ENCODE peak calls at places on chromosome 10, in four cellular contexts. E is HepG2, P is WTC11, G is K562. J is an unnamed sample.

GRCh38 chr10:37384923-37385322 is 259.5 kb downstream of the ANKRD30A start:
- DNase-seq in E (no peak), P (no peak), G (no peak), J (no peak)

GRCh38 chr10:84196083-84196482 is 1.7 kb downstream of the CDHR1 start:
- DNase-seq in E (peak; percentile 3), P (no peak), G (no peak), J (no peak)

GRCh38 chr10:4868357-4868657 is 42.3 kb downstream of the AKR1E2 start:
- DNase-seq in E (no peak), P (no peak), G (peak; percentile 60), J (no peak)

GRCh38 chr10:101660268-101660667 is 34.7 kb downstream of the FBXW4 start:
- DNase-seq in E (no peak), P (no peak), G (no peak), J (no peak)

GRCh38 chr10:1198453-1199344 is 142.5 kb downstream of the WDR37 start:
- DNase-seq in E (no peak), P (peak; percentile 41), G (no peak), J (no peak)

GRCh38 chr10:60192986-60193385 is 196.7 kb downstream of the ANK3 start:
- DNase-seq in E (no peak), P (no peak), G (no peak), J (no peak)

GRCh38 chr10:123808286-123808685 is 83.3 kb downstream of the CPXM2 start:
- DNase-seq in E (no peak), P (no peak), G (no peak), J (no peak)

GRCh38 chr10:50260791-50261281 is 9.5 kb upstream of the ASAH2 start:
- DNase-seq in E (peak; percentile 53), P (no peak), G (peak; percentile 37), J (peak; percentile 71)

GRCh38 chr10:123748711-123749110 is 82.6 kb downstream of the GPR26 start:
- DNase-seq in E (no peak), P (no peak), G (no peak), J (no peak)

GRCh38 chr10:110011679-110012078 is 3.9 kb downstream of the ADD3 start:
- DNase-seq in E (no peak), P (no peak), G (no peak), J (no peak)

GRCh38 chr10:49208996-49209395 is 20.8 kb upstream of the TMEM273 start:
- DNase-seq in E (no peak), P (no peak), G (no peak), J (no peak)

GRCh38 chr10:116974442-116975005 is 30.5 kb downstream of the SHTN1 start:
- DNase-seq in E (no peak), P (no peak), G (peak; percentile 3), J (no peak)

GRCh38 chr10:116687633-116688032 is 54.7 kb downstream of the HSPA12A start:
- DNase-seq in E (no peak), P (no peak), G (no peak), J (no peak)

GRCh38 chr10:13056461-13057077 is 43.4 kb upstream of the OPTN start:
- DNase-seq in E (no peak), P (no peak), G (no peak), J (no peak)

GRCh38 chr10:128792426-128793140 is 666.4 kb upstream of the MKI67 start:
- DNase-seq in E (no peak), P (no peak), G (no peak), J (no peak)

GRCh38 chr10:2938869-2939268 is 128.5 kb upstream of the PFKP start:
- DNase-seq in E (peak; percentile 5), P (no peak), G (no peak), J (no peak)

GRCh38 chr10:105964009-105964408 is 1200.5 kb downstream of the SORCS1 start:
- DNase-seq in E (no peak), P (no peak), G (no peak), J (no peak)

GRCh38 chr10:89122431-89123066 is 84.6 kb downstream of the CH25H start:
- DNase-seq in E (no peak), P (no peak), G (no peak), J (no peak)

GRCh38 chr10:119931873-119932272 is 39.3 kb downstream of the SEC23IP start:
- DNase-seq in E (no peak), P (no peak), G (no peak), J (no peak)

GRCh38 chr10:119928411-119928810 is 35.9 kb downstream of the SEC23IP start:
- DNase-seq in E (no peak), P (no peak), G (no peak), J (no peak)

GRCh38 chr10:119932631-119933030 is 40.1 kb downstream of the SEC23IP start:
- DNase-seq in E (no peak), P (no peak), G (no peak), J (no peak)

GRCh38 chr10:119933179-119933578 is 40.6 kb downstream of the SEC23IP start:
- DNase-seq in E (peak; percentile 16), P (no peak), G (no peak), J (no peak)
- TF ChIP-seq CBFB in E (no peak), P (no peak), G (no peak), J (no peak)

GRCh38 chr10:34814228-34815173 is 595 bp downstream of the PARD3 start:
- DNase-seq in E (peak; percentile 51), P (peak; percentile 63), G (peak; percentile 35), J (no peak)
- TF ChIP-seq CBFB in E (no peak), P (no peak), G (no peak), J (no peak)

GRCh38 chr10:58436071-58436470 is 50.9 kb downstream of the TFAM start:
- DNase-seq in E (no peak), P (no peak), G (no peak), J (no peak)
- TF ChIP-seq CBFB in E (no peak), P (no peak), G (no peak), J (no peak)

DNA sequence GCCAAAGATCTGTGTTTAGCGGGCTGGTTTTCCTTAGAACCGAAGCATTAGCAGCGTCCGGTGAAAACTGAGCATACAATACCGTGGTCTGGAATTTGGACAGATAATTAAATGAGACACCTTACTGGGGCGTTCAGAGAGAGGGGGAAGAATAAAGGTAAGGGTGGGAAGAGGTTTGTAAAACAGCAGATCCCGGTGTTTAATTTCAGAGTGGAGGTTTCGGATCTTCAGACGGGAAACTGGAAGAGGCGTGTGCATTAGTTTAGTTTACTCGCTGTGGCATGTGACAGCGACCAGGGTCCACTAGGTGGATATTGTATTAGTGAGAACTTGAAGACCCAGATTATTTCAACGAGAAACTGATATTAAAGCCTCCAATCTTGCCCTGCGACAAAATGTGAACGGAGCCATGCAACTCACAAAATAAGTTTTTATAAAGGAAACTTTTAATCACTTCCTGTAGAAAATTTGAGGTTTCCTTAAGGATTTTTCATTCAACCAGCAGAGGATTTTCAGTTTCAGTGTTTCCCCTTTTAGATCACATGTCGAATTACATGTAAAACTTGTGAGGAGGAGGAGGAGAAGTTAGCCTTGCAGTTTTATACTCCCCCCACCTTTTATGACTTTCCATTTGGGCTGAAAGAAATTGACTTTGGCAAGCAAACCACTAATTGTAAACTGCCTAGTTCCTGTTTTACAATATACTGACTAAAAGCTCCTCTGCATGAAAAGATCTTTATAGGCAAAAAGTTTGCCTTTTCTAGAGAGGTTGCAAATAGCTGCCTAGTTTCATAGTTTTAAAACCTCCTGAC is 2.8 kb downstream of the BAMBI start:
- DNase-seq in E (peak; percentile 58), P (no peak), G (peak; percentile 62), J (no peak)
- TF ChIP-seq CBFB in E (no peak), P (no peak), G (no peak), J (no peak)

GRCh38 chr10:132306341-132306685 is 1.4 kb downstream of the STK32C start:
- DNase-seq in E (no peak), P (no peak), G (no peak), J (no peak)
- TF ChIP-seq CBFB in E (no peak), P (no peak), G (no peak), J (no peak)

GRCh38 chr10:35178305-35178704 is 51.7 kb downstream of the CREM start:
- DNase-seq in E (no peak), P (no peak), G (no peak), J (no peak)
- TF ChIP-seq CBFB in E (no peak), P (no peak), G (no peak), J (no peak)

DNA sequence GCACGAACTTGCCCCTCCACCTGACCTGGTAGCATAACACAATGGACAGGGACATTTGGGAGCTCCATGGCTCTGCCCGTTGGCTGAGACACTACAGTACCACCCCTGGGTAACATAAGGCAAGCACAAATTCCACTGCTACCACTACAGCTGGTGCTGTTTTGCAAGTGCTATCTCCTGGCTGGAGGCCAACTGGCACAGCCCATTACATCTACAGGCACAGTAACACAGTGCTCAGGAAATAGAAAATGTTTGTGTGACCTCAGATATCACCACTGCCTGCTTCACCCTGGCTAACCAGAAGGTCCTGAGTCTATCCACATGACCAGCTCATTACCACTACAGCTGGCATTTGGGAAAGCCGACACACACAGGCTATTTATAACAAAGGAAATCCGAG is 631.1 kb upstream of the MBL2 start:
- DNase-seq in E (no peak), P (no peak), G (no peak), J (no peak)
- TF ChIP-seq CBFB in E (no peak), P (no peak), G (no peak), J (no peak)

GRCh38 chr10:62816179-62817119 is at the start of gene EGR2:
- DNase-seq in E (peak; percentile 86), P (peak; percentile 88), G (peak; percentile 94), J (peak; percentile 92)

GRCh38 chr10:62818426-62819011 is 2.4 kb upstream of the EGR2 start:
- DNase-seq in E (no peak), P (peak; percentile 73), G (no peak), J (no peak)

GRCh38 chr10:62817763-62818425 is 1.7 kb upstream of the EGR2 start:
- DNase-seq in E (peak; percentile 54), P (peak; percentile 81), G (peak; percentile 89), J (no peak)

GRCh38 chr10:62817120-62817762 is 1.1 kb upstream of the EGR2 start:
- DNase-seq in E (no peak), P (no peak), G (peak; percentile 58), J (no peak)

DNA sequence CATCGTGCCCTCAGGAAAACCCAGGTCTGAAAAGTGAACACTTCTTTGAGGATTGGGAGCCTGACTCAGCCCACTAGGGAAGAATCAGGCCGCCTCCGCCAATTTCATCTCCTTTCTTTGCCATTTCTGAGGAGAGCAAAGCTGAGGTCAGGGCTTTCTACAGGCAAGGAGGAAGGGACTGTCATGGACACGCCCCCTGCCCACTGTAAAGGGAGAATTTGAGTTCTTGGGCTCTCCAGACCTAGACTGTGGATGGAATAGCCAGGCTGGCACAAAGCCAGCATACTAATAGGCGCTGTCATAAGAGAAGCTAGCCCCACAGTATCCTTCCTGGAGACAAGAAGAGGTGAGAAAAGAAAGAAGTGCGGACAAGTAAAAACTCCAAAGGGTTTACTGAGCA is 3.4 kb upstream of the EGR2 start:
- DNase-seq in E (no peak), P (no peak), G (no peak), J (no peak)
- TF ChIP-seq CBFB in E (no peak), P (no peak), G (no peak), J (no peak)